ENCODE peak calls at places on chromosomes 11 and 22, in seven cellular contexts. V is hypothalamus; J is HFF-Myc; N is NCI-H446 treated with DMSO at 0.1 percent for 48 hours; U is HCEC 1CT; W is fibroblast of lung; G is stimulated activated effector memory CD8-positive, alpha-beta T cell treated with anti-CD3 and anti-CD28 coated beads, Interleukin-12 subunit alpha, Interleukin-12 subunit beta, amount 100 ng/mL, for 72 hours. R is an unnamed sample.
A peak's percentile ranks its signal among the peaks of the same experiment; 100 is the strongest.

GRCh38 chr22:41687901-41688364 is 734 bp downstream of the SNU13 start:
- DNase-seq in V (no peak), N (no peak), W (peak; percentile 22), U (peak; percentile 16), J (no peak), G (no peak), R (no peak)

GRCh38 chr22:44202261-44202789 is 21.6 kb downstream of the PARVG start:
- DNase-seq in N (no peak), G (no peak), W (peak; percentile 92), U (peak; percentile 7), J (no peak), V (no peak), R (no peak)

GRCh38 chr11:2772544-2773031 is 72.8 kb upstream of the KCNQ1OT1 start:
- DNase-seq in J (no peak), W (peak; percentile 72), N (no peak), V (no peak), G (no peak), U (peak; percentile 62), R (no peak)

GRCh38 chr22:23305321-23305910 is 125.1 kb downstream of the BCR start:
- DNase-seq in W (peak; percentile 78), J (no peak), V (peak; percentile 58), U (peak; percentile 67), N (no peak), G (no peak), R (no peak)

GRCh38 chr22:19105456-19105855 is 16.8 kb downstream of the DGCR2 start:
- DNase-seq in G (no peak), J (no peak), N (no peak), W (no peak), U (no peak), V (no peak), R (no peak)

GRCh38 chr11:127925430-127925829 is 661.9 kb downstream of the ETS1 start:
- DNase-seq in G (no peak), J (no peak), W (peak; percentile 64), V (no peak), N (no peak), U (peak; percentile 76), R (no peak)

GRCh38 chr11:71080239-71081097 is 171.9 kb downstream of the SHANK2 start:
- DNase-seq in U (peak; percentile 70), J (peak; percentile 15), W (peak; percentile 37), G (no peak), N (peak; percentile 17), V (peak; percentile 46), R (peak; percentile 62)

GRCh38 chr22:42937164-42937854 is 77.6 kb downstream of the PACSIN2 start:
- DNase-seq in J (peak; percentile 56), V (no peak), G (no peak), W (peak; percentile 91), U (peak; percentile 86), N (no peak), R (peak; percentile 37)

GRCh38 chr22:50343541-50343935 is 411 bp downstream of the PPP6R2 start:
- DNase-seq in N (no peak), U (no peak), V (no peak), W (no peak), J (no peak), G (no peak), R (no peak)

GRCh38 chr22:49208768-49209252 is 618.9 kb downstream of the BRD1 start:
- DNase-seq in N (no peak), U (no peak), G (no peak), W (no peak), J (no peak), V (no peak), R (no peak)

GRCh38 chr22:39219071-39220050 is 25.4 kb downstream of the PDGFB start:
- DNase-seq in V (no peak), N (no peak), G (no peak), U (no peak), W (no peak), J (no peak), R (no peak)